ENCODE peak calls at places on chromosomes 5 and 9, in five cellular contexts. One of them, this sample, is unnamed.

GRCh38 chr5:81513982-81514381 is 120.0 kb upstream of the ACOT12 start:
- DNase-seq in A549: peak; percentile 5
- DNase-seq in H1: no peak
- DNase-seq in WTC11: no peak
- DNase-seq in K562: no peak
- DNase-seq in this sample: no peak

GRCh38 chr9:127524373-127524772 is 73.1 kb downstream of the LRSAM1 start:
- DNase-seq in A549: no peak
- DNase-seq in H1: no peak
- DNase-seq in WTC11: no peak
- DNase-seq in K562: no peak
- DNase-seq in this sample: no peak

GRCh38 chr5:135508496-135509005 is 27.2 kb downstream of the NEUROG1 start:
- DNase-seq in A549: no peak
- DNase-seq in H1: no peak
- DNase-seq in WTC11: peak; percentile 40
- DNase-seq in K562: no peak
- DNase-seq in this sample: no peak

GRCh38 chr5:36242534-36243144 is 914 bp upstream of the NADK2 start:
- DNase-seq in A549: no peak
- DNase-seq in H1: no peak
- DNase-seq in WTC11: no peak
- DNase-seq in K562: no peak
- DNase-seq in this sample: peak; percentile 19

GRCh38 chr5:14250094-14250777 is 107.1 kb downstream of the TRIO start:
- DNase-seq in A549: no peak
- DNase-seq in H1: no peak
- DNase-seq in WTC11: peak; percentile 54
- DNase-seq in K562: peak; percentile 63
- DNase-seq in this sample: peak; percentile 19

GRCh38 chr9:88028338-88028737 is 54.0 kb upstream of the CDK20 start:
- DNase-seq in A549: no peak
- DNase-seq in H1: no peak
- DNase-seq in WTC11: no peak
- DNase-seq in K562: no peak
- DNase-seq in this sample: no peak

GRCh38 chr9:121985792-121986494 is 107.2 kb downstream of the TTLL11 start:
- DNase-seq in A549: no peak
- DNase-seq in H1: no peak
- DNase-seq in WTC11: no peak
- DNase-seq in K562: no peak
- DNase-seq in this sample: no peak

GRCh38 chr5:157998021-157998504 is 139.1 kb upstream of the CLINT1 start:
- DNase-seq in A549: no peak
- DNase-seq in H1: no peak
- DNase-seq in WTC11: no peak
- DNase-seq in K562: no peak
- DNase-seq in this sample: no peak

GRCh38 chr9:71628247-71628646 is 140.1 kb downstream of the CEMIP2 start:
- DNase-seq in A549: no peak
- DNase-seq in H1: no peak
- DNase-seq in WTC11: no peak
- DNase-seq in K562: no peak
- DNase-seq in this sample: peak; percentile 12

GRCh38 chr5:74648835-74649286 is 8.3 kb upstream of the ENC1 start:
- DNase-seq in A549: peak; percentile 77
- DNase-seq in H1: no peak
- DNase-seq in WTC11: no peak
- DNase-seq in K562: peak; percentile 59
- DNase-seq in this sample: peak; percentile 62

DNA sequence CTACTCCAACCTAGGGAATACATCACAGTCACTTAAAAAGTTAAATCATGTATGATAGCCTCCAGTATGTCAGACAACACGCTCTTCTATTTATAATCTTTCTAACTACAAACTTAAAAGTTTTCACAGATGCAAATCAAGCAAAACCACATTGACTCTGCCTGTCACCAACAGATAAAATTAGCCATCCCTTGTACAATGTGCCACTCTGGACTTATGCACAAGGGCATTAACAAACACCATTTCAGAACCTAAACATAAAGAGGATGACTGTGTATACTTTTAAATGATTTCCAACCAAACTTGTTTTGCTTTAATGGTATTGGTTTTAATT is 14.7 kb downstream of the ERP44 start:
- DNase-seq in A549: no peak
- DNase-seq in H1: no peak
- DNase-seq in WTC11: no peak
- DNase-seq in K562: peak; percentile 23
- DNase-seq in this sample: no peak
- TF ChIP-seq JUN in A549: no peak
- TF ChIP-seq JUN in H1: no peak
- TF ChIP-seq JUN in WTC11: no peak
- TF ChIP-seq JUN in K562: no peak
- TF ChIP-seq JUN in this sample: no peak

DNA sequence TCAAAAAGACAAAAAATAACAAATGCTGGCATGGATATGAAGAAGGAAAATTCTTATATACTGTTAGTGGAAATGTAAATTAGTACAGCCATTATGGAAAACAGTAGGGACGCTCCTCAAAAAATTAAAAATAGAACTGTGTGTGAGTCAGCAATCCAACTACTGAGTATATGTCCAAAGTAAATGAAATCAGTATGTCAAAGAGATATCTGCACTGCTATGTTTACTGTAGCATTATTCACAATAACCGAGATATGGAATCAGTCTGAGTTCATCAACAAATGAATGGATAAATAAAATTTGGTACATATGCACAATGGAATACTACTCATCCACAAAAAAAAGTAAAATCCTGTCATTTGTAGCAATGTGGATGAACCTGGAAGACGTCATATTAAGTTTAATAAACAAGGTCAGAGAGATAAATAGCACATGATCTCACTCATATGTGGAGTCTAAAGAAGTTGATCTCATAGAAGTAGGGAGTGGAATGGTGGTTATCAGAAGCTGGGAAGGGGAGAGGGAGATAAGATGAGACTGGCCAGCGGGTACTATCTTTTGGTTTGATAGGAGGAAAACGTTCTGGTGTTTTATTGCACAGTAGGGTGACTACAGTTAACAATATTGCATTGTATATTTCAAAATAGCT is 16.7 kb upstream of the SHC3 start:
- DNase-seq in A549: no peak
- DNase-seq in H1: no peak
- DNase-seq in WTC11: no peak
- DNase-seq in K562: no peak
- DNase-seq in this sample: no peak
- TF ChIP-seq MAX in A549: no peak
- TF ChIP-seq MAX in H1: no peak
- TF ChIP-seq MAX in WTC11: no peak
- TF ChIP-seq MAX in K562: no peak
- TF ChIP-seq MAX in this sample: no peak

GRCh38 chr9:33372900-33373299 is 29.5 kb downstream of the AQP7 start:
- DNase-seq in A549: no peak
- DNase-seq in H1: no peak
- DNase-seq in WTC11: no peak
- DNase-seq in K562: no peak
- DNase-seq in this sample: no peak
- TF ChIP-seq JUN in A549: no peak
- TF ChIP-seq JUN in H1: no peak
- TF ChIP-seq JUN in WTC11: no peak
- TF ChIP-seq JUN in K562: no peak
- TF ChIP-seq JUN in this sample: no peak

GRCh38 chr5:151128817-151129216 is 28.8 kb downstream of the ANXA6 start:
- DNase-seq in A549: no peak
- DNase-seq in H1: no peak
- DNase-seq in WTC11: no peak
- DNase-seq in K562: no peak
- DNase-seq in this sample: no peak

GRCh38 chr5:151134228-151134627 is 23.4 kb downstream of the ANXA6 start:
- DNase-seq in A549: no peak
- DNase-seq in H1: no peak
- DNase-seq in WTC11: no peak
- DNase-seq in K562: no peak
- DNase-seq in this sample: no peak

GRCh38 chr5:151132959-151133358 is 24.6 kb downstream of the ANXA6 start:
- DNase-seq in A549: no peak
- DNase-seq in H1: no peak
- DNase-seq in WTC11: no peak
- DNase-seq in K562: no peak
- DNase-seq in this sample: no peak

GRCh38 chr5:151130235-151130921 is 27.2 kb downstream of the ANXA6 start:
- DNase-seq in A549: no peak
- DNase-seq in H1: no peak
- DNase-seq in WTC11: no peak
- DNase-seq in K562: no peak
- DNase-seq in this sample: no peak

GRCh38 chr5:151130922-151131891 is 26.4 kb downstream of the ANXA6 start:
- DNase-seq in A549: no peak
- DNase-seq in H1: no peak
- DNase-seq in WTC11: no peak
- DNase-seq in K562: no peak
- DNase-seq in this sample: no peak
- TF ChIP-seq MAX in A549: no peak
- TF ChIP-seq MAX in H1: no peak
- TF ChIP-seq MAX in WTC11: no peak
- TF ChIP-seq MAX in K562: no peak
- TF ChIP-seq MAX in this sample: no peak

GRCh38 chr5:33046091-33046490 is 335.0 kb downstream of the NPR3 start:
- DNase-seq in A549: no peak
- DNase-seq in H1: no peak
- DNase-seq in WTC11: no peak
- DNase-seq in K562: no peak
- DNase-seq in this sample: no peak

GRCh38 chr5:33037101-33037500 is 326.0 kb downstream of the NPR3 start:
- DNase-seq in A549: no peak
- DNase-seq in H1: no peak
- DNase-seq in WTC11: no peak
- DNase-seq in K562: no peak
- DNase-seq in this sample: no peak

GRCh38 chr5:33036128-33036527 is 325.0 kb downstream of the NPR3 start:
- DNase-seq in A549: no peak
- DNase-seq in H1: no peak
- DNase-seq in WTC11: no peak
- DNase-seq in K562: no peak
- DNase-seq in this sample: no peak

GRCh38 chr5:33043598-33043997 is 332.5 kb downstream of the NPR3 start:
- DNase-seq in A549: no peak
- DNase-seq in H1: no peak
- DNase-seq in WTC11: no peak
- DNase-seq in K562: no peak
- DNase-seq in this sample: no peak

GRCh38 chr5:33041586-33041985 is 330.5 kb downstream of the NPR3 start:
- DNase-seq in A549: no peak
- DNase-seq in H1: no peak
- DNase-seq in WTC11: no peak
- DNase-seq in K562: no peak
- DNase-seq in this sample: no peak
- TF ChIP-seq JUN in A549: no peak
- TF ChIP-seq JUN in H1: no peak
- TF ChIP-seq JUN in WTC11: no peak
- TF ChIP-seq JUN in K562: no peak
- TF ChIP-seq JUN in this sample: no peak

GRCh38 chr5:1074816-1075554 is 36.9 kb downstream of the SLC12A7 start:
- DNase-seq in A549: no peak
- DNase-seq in H1: no peak
- DNase-seq in WTC11: no peak
- DNase-seq in K562: no peak
- DNase-seq in this sample: no peak

GRCh38 chr5:1074226-1074625 is 37.6 kb downstream of the SLC12A7 start:
- DNase-seq in A549: no peak
- DNase-seq in H1: no peak
- DNase-seq in WTC11: no peak
- DNase-seq in K562: no peak
- DNase-seq in this sample: no peak

GRCh38 chr5:1075931-1076330 is 35.9 kb downstream of the SLC12A7 start:
- DNase-seq in A549: no peak
- DNase-seq in H1: no peak
- DNase-seq in WTC11: no peak
- DNase-seq in K562: no peak
- DNase-seq in this sample: no peak

GRCh38 chr5:1075555-1075881 is 36.3 kb downstream of the SLC12A7 start:
- DNase-seq in A549: no peak
- DNase-seq in H1: no peak
- DNase-seq in WTC11: no peak
- DNase-seq in K562: no peak
- DNase-seq in this sample: no peak

GRCh38 chr5:1073239-1074102 is 38.4 kb downstream of the SLC12A7 start:
- DNase-seq in A549: no peak
- DNase-seq in H1: no peak
- DNase-seq in WTC11: no peak
- DNase-seq in K562: no peak
- DNase-seq in this sample: no peak
- TF ChIP-seq MAX in A549: no peak
- TF ChIP-seq MAX in H1: no peak
- TF ChIP-seq MAX in WTC11: no peak
- TF ChIP-seq MAX in K562: no peak
- TF ChIP-seq MAX in this sample: no peak

GRCh38 chr9:108838017-108838416 is 17.8 kb downstream of the ACTL7B start:
- DNase-seq in A549: no peak
- DNase-seq in H1: no peak
- DNase-seq in WTC11: no peak
- DNase-seq in K562: no peak
- DNase-seq in this sample: peak; percentile 39

GRCh38 chr9:108835831-108836230 is 20.0 kb downstream of the ACTL7B start:
- DNase-seq in A549: no peak
- DNase-seq in H1: no peak
- DNase-seq in WTC11: no peak
- DNase-seq in K562: no peak
- DNase-seq in this sample: no peak

GRCh38 chr9:108836319-108836718 is 19.5 kb downstream of the ACTL7B start:
- DNase-seq in A549: no peak
- DNase-seq in H1: no peak
- DNase-seq in WTC11: no peak
- DNase-seq in K562: no peak
- DNase-seq in this sample: no peak

GRCh38 chr9:108836771-108837170 is 19.0 kb downstream of the ACTL7B start:
- DNase-seq in A549: no peak
- DNase-seq in H1: no peak
- DNase-seq in WTC11: no peak
- DNase-seq in K562: no peak
- DNase-seq in this sample: no peak

DNA sequence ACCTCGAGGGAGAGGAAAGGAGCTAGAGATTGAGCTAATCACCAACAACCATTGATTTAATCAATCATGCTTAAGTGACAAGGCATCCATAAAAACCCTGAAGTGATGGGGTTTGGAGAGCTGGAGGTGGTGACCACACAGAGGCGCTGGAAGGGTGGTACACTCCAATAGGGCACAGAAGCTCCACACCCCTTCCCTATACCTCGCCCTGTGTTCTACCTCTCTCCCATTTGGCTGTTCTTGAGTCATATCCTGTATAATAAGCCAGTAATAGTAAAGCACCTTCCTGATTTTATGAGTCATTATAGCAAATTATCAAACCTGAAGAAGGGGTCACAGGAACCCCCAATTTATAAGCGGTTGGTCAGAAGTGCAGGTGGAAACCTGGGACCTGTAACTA is 18.3 kb downstream of the ACTL7B start:
- DNase-seq in A549: no peak
- DNase-seq in H1: no peak
- DNase-seq in WTC11: no peak
- DNase-seq in K562: no peak
- DNase-seq in this sample: no peak
- TF ChIP-seq JUN in A549: no peak
- TF ChIP-seq JUN in H1: no peak
- TF ChIP-seq JUN in WTC11: no peak
- TF ChIP-seq JUN in K562: no peak
- TF ChIP-seq JUN in this sample: no peak

GRCh38 chr5:38768411-38769211 is 77.2 kb upstream of the OSMR start:
- DNase-seq in A549: no peak
- DNase-seq in H1: no peak
- DNase-seq in WTC11: no peak
- DNase-seq in K562: no peak
- DNase-seq in this sample: no peak
- TF ChIP-seq MAX in A549: no peak
- TF ChIP-seq MAX in H1: no peak
- TF ChIP-seq MAX in WTC11: no peak
- TF ChIP-seq MAX in K562: no peak
- TF ChIP-seq MAX in this sample: no peak